ENCODE peak calls at places on chromosomes 2 and 18, in eight cellular contexts. J is mesenchymal stem cell, Q is neural progenitor cell, K is IMR-90, M is lower lobe of right lung, D is kidney, L is PC-9, C is psoas muscle. U is an unnamed sample.

GRCh38 chr2:151730242-151730975 is 3.9 kb downstream of the NEB start:
- DNase-seq in D (no peak), K (peak; percentile 8), Q (no peak), C (no peak), M (no peak), J (peak; percentile 58), L (no peak), U (no peak)

GRCh38 chr2:40230717-40231300 is 221.1 kb downstream of the SLC8A1 start:
- DNase-seq in Q (no peak), M (no peak), K (no peak), L (no peak), J (no peak), D (no peak), C (no peak), U (no peak)

GRCh38 chr2:234676109-234676858 is 179.4 kb upstream of the ARL4C start:
- DNase-seq in L (no peak), D (no peak), Q (no peak), M (no peak), J (no peak), C (no peak), K (no peak), U (no peak)

GRCh38 chr2:134411279-134411827 is 157.5 kb downstream of the MGAT5 start:
- DNase-seq in K (no peak), J (no peak), C (no peak), M (no peak), D (no peak), Q (peak; percentile 9), L (no peak), U (no peak)

GRCh38 chr2:57429821-57430220 is 616.8 kb upstream of the VRK2 start:
- DNase-seq in M (no peak), K (no peak), L (no peak), Q (no peak), C (no peak), J (no peak), D (no peak), U (no peak)

GRCh38 chr2:171403181-171403580 is 30.6 kb downstream of the METTL8 start:
- DNase-seq in D (no peak), K (peak; percentile 49), L (no peak), C (no peak), Q (no peak), M (no peak), J (no peak), U (no peak)

GRCh38 chr2:240831594-240832204 is 11.7 kb upstream of the KIF1A start:
- DNase-seq in C (no peak), L (no peak), M (no peak), Q (peak; percentile 56), D (no peak), K (no peak), J (no peak), U (no peak)

GRCh38 chr18:45370190-45371010 is 244.9 kb upstream of the SLC14A2 start:
- DNase-seq in K (no peak), Q (no peak), J (no peak), D (no peak), C (no peak), L (no peak), M (no peak), U (no peak)

GRCh38 chr2:66555511-66556324 is 120.8 kb downstream of the MEIS1 start:
- DNase-seq in C (no peak), Q (no peak), M (no peak), K (no peak), L (no peak), J (no peak), D (no peak), U (no peak)

GRCh38 chr2:74316616-74317295 is 26.5 kb downstream of the SLC4A5 start:
- DNase-seq in Q (no peak), J (no peak), D (no peak), C (no peak), M (no peak), L (no peak), K (no peak), U (no peak)

GRCh38 chr2:238786379-238786778 is 61.5 kb upstream of the TWIST2 start:
- DNase-seq in J (no peak), M (no peak), D (no peak), K (no peak), L (no peak), C (no peak), Q (no peak), U (no peak)

GRCh38 chr2:212021947-212022346 is 516.7 kb downstream of the ERBB4 start:
- DNase-seq in L (no peak), Q (no peak), C (no peak), J (peak; percentile 82), D (no peak), M (no peak), K (peak; percentile 88), U (no peak)

GRCh38 chr18:68735498-68736343 is 20.8 kb upstream of the TMX3 start:
- DNase-seq in C (no peak), M (no peak), Q (peak; percentile 52), K (peak; percentile 74), J (peak; percentile 59), L (peak; percentile 3), D (no peak), U (peak; percentile 64)

GRCh38 chr2:185934232-185934631 is 195.6 kb downstream of the FSIP2 start:
- DNase-seq in D (no peak), Q (no peak), M (no peak), J (no peak), C (no peak), K (no peak), L (no peak), U (no peak)

GRCh38 chr2:25362564-25363145 is 20.9 kb upstream of the DNMT3A start:
- DNase-seq in C (peak; percentile 70), L (peak; percentile 19), J (no peak), M (peak; percentile 75), D (peak; percentile 83), K (no peak), Q (no peak), U (no peak)

GRCh38 chr2:84880645-84881521 is at the start of gene TRABD2A:
- DNase-seq in J (peak; percentile 28), Q (peak; percentile 67), L (no peak), K (peak; percentile 71), C (peak; percentile 52), M (peak; percentile 69), D (peak; percentile 80), U (peak; percentile 59)

GRCh38 chr18:8107426-8107825 is 501.8 kb upstream of the RAB12 start:
- DNase-seq in M (no peak), L (no peak), J (no peak), D (no peak), Q (no peak), K (no peak), C (no peak), U (no peak)

GRCh38 chr2:19682493-19682892 is 219.3 kb downstream of the TTC32 start:
- DNase-seq in K (peak; percentile 31), M (no peak), L (no peak), Q (no peak), J (no peak), C (no peak), D (no peak), U (no peak)

GRCh38 chr2:132668189-132668833 is 1.7 kb downstream of the LYPD1 start:
- DNase-seq in M (no peak), Q (peak; percentile 76), C (no peak), L (no peak), K (no peak), J (peak; percentile 7), D (no peak), U (no peak)

GRCh38 chr2:200408428-200409311 is 101.2 kb downstream of the KCTD18 start:
- DNase-seq in K (peak; percentile 97), C (no peak), M (peak; percentile 49), Q (no peak), L (peak; percentile 50), J (peak; percentile 94), D (peak; percentile 71), U (no peak)

GRCh38 chr2:30194421-30194820 is 36.9 kb upstream of the LBH start:
- DNase-seq in J (no peak), K (no peak), D (no peak), Q (no peak), C (no peak), M (no peak), L (no peak), U (no peak)

DNA sequence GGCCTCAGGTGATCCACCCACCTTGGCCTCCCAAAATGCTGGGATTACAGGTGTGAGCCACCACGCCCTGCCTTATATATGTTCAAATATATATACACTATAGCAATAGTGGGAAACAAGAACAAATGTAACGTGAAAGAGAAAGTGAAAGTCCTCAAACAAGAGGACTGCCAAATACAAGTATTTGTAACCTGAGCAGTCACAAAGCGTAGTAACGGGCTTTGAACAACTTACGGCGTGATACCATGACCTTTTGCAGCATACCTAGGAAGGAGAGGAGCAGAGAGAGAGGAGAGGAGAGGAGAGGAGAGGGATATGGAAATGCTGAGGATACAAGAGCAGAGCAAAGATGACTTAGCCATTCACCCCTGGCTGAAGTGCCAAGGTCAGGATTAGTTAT is 113.8 kb upstream of the RGPD4 start:
- DNase-seq in Q (no peak), C (no peak), J (peak; percentile 24), L (no peak), D (no peak), K (no peak), M (no peak), U (no peak)
- H3K4me1 ChIP-seq in Q (peaks cover 8% of the 10 kb centered on the region), C (no peaks in the 10 kb centered on the region), J (no peaks in the 10 kb centered on the region), L (no peaks in the 10 kb centered on the region), D (peaks cover 5% of the 10 kb centered on the region), K (no peaks in the 10 kb centered on the region), M (no peaks in the 10 kb centered on the region), U (no peaks in the 10 kb centered on the region)

GRCh38 chr2:50401772-50402653 is 629.9 kb downstream of the NRXN1 start:
- DNase-seq in D (no peak), M (no peak), J (peak; percentile 51), L (peak; percentile 20), C (no peak), K (peak; percentile 52), Q (peak; percentile 70), U (peak; percentile 62)
- H3K4me3 ChIP-seq in D (no peak overlapping the region), M (no peak overlapping the region), J (no peak overlapping the region), L (no peak overlapping the region), C (no peak overlapping the region), K (no peak overlapping the region), Q (no peak overlapping the region), U (no peak overlapping the region)

GRCh38 chr2:203018181-203018580 is 3.5 kb downstream of the NBEAL1 start:
- DNase-seq in M (no peak), L (no peak), Q (no peak), C (no peak), D (no peak), K (peak; percentile 38), J (peak; percentile 31), U (no peak)

GRCh38 chr2:203022751-203023150 is 8.1 kb downstream of the NBEAL1 start:
- DNase-seq in L (no peak), C (no peak), K (peak; percentile 42), D (no peak), M (no peak), J (no peak), Q (no peak), U (no peak)

GRCh38 chr2:203025592-203025991 is 10.9 kb downstream of the NBEAL1 start:
- DNase-seq in K (peak; percentile 26), L (no peak), Q (no peak), J (peak; percentile 18), M (no peak), C (no peak), D (no peak), U (no peak)

GRCh38 chr2:203019142-203019541 is 4.5 kb downstream of the NBEAL1 start:
- DNase-seq in K (no peak), L (no peak), J (no peak), M (no peak), D (no peak), Q (no peak), C (no peak), U (no peak)

GRCh38 chr2:203021986-203022385 is 7.3 kb downstream of the NBEAL1 start:
- DNase-seq in K (no peak), Q (no peak), M (no peak), D (no peak), C (no peak), L (no peak), J (peak; percentile 42), U (no peak)
- H3K4me1 ChIP-seq in K (peaks cover 2% of the 10 kb centered on the region), Q (peaks cover 8% of the 10 kb centered on the region), M (peaks cover 29% of the 10 kb centered on the region), D (peaks cover 18% of the 10 kb centered on the region), C (peaks cover 35% of the 10 kb centered on the region), L (peaks cover 3% of the 10 kb centered on the region), J (peaks cover 5% of the 10 kb centered on the region), U (peaks cover 15% of the 10 kb centered on the region)

GRCh38 chr2:88831071-88831791 is 139.8 kb downstream of the RPIA start:
- DNase-seq in M (no peak), Q (no peak), C (no peak), J (no peak), D (no peak), L (no peak), K (no peak), U (no peak)
- H3K4me3 ChIP-seq in M (no peak overlapping the region), Q (no peak overlapping the region), C (no peak overlapping the region), J (no peak overlapping the region), D (no peak overlapping the region), L (no peak overlapping the region), K (no peak overlapping the region), U (no peak overlapping the region)